ENCODE peak calls at places on chromosomes 5 and 9, in four cellular contexts. T is CD8-positive, alpha-beta memory T cell; L is psoas muscle; Q is lung. K is an unnamed sample. For H3K36me3, the result is how much of the 10 kb centered on the place peaks cover.

GRCh38 chr9:96376926-96377874 is 6.3 kb downstream of the SLC35D2 start:
- DNase-seq in T (no peak), L (no peak), Q (peak), K (no peak)

GRCh38 chr9:127204771-127205470 is 59.7 kb upstream of the GARNL3 start:
- DNase-seq in T (no peak), L (peak), Q (no peak), K (no peak)

GRCh38 chr9:137725598-137725997 is 106.8 kb downstream of the EHMT1 start:
- DNase-seq in L (no peak), Q (no peak), T (no peak), K (no peak)

GRCh38 chr9:126833710-126834345 is 26.6 kb upstream of the ZBTB34 start:
- DNase-seq in T (no peak), L (no peak), Q (no peak), K (no peak)

GRCh38 chr9:28073278-28073677 is 500.0 kb upstream of the C9orf72 start:
- DNase-seq in Q (no peak), L (no peak), T (no peak), K (no peak)

GRCh38 chr9:93577940-93578682 is 1.7 kb downstream of the PHF2 start:
- DNase-seq in T (no peak), Q (no peak), L (no peak), K (no peak)

GRCh38 chr9:116151966-116152381 is 1.6 kb upstream of the PAPPA start:
- DNase-seq in L (no peak), Q (no peak), T (no peak), K (no peak)

GRCh38 chr9:97491216-97491999 is 10.1 kb upstream of the TMOD1 start:
- DNase-seq in Q (no peak), L (no peak), T (no peak), K (no peak)

GRCh38 chr5:58411372-58411771 is 48.5 kb downstream of the PLK2 start:
- DNase-seq in L (no peak), T (no peak), Q (no peak), K (no peak)

GRCh38 chr9:108535526-108535925 is 320.3 kb downstream of the ACTL7B start:
- DNase-seq in L (no peak), Q (no peak), T (no peak), K (no peak)

GRCh38 chr5:122124766-122125165 is 4.6 kb upstream of the ZNF474 start:
- DNase-seq in L (no peak), T (no peak), Q (no peak), K (no peak)

GRCh38 chr5:141910271-141910673 is 13.4 kb upstream of the DELE1 start:
- DNase-seq in T (no peak), L (no peak), Q (no peak), K (no peak)

GRCh38 chr9:133121200-133122166 is at the start of gene RALGDS:
- DNase-seq in T (peak), L (peak), Q (peak), K (peak)

GRCh38 chr5:135393691-135394090 is 5.3 kb downstream of the MACROH2A1 start:
- DNase-seq in T (no peak), Q (no peak), L (no peak), K (no peak)

GRCh38 chr5:132070460-132071337 is 2.9 kb upstream of the CSF2 start:
- DNase-seq in T (no peak), Q (no peak), L (peak), K (no peak)

GRCh38 chr5:39716532-39716971 is 291.8 kb upstream of the DAB2 start:
- DNase-seq in T (peak), Q (no peak), L (no peak), K (peak)

GRCh38 chr9:21677834-21678233 is 124.6 kb upstream of the MTAP start:
- DNase-seq in T (no peak), Q (no peak), L (no peak), K (no peak)

GRCh38 chr5:107485184-107485583 is 185.6 kb downstream of the EFNA5 start:
- DNase-seq in L (no peak), Q (no peak), T (no peak), K (no peak)

GRCh38 chr9:93026640-93027039 is 31.9 kb upstream of the SUSD3 start:
- DNase-seq in L (no peak), Q (no peak), T (no peak), K (no peak)

GRCh38 chr5:17339841-17340240 is 122.4 kb downstream of the BASP1 start:
- DNase-seq in L (no peak), T (no peak), Q (no peak), K (no peak)

GRCh38 chr5:131379723-131380122 is 115.9 kb downstream of the CDC42SE2 start:
- DNase-seq in L (no peak), Q (no peak), T (peak), K (peak)

GRCh38 chr5:66959668-66960067 is 236.9 kb downstream of the CD180 start:
- DNase-seq in L (no peak), Q (no peak), T (no peak), K (no peak)

GRCh38 chr9:134488251-134488900 is 153.2 kb upstream of the COL5A1 start:
- DNase-seq in Q (no peak), L (no peak), T (no peak), K (no peak)

GRCh38 chr5:9716838-9717281 is 86.7 kb upstream of the TAS2R1 start:
- DNase-seq in Q (no peak), T (no peak), L (no peak), K (no peak)

GRCh38 chr9:131817627-131818026 is 77.8 kb upstream of the RAPGEF1 start:
- DNase-seq in L (no peak), Q (no peak), T (no peak), K (no peak)

GRCh38 chr5:94754824-94755223 is 136.4 kb downstream of the SLF1 start:
- DNase-seq in L (no peak), T (no peak), Q (no peak), K (no peak)

GRCh38 chr5:138753794-138754698 is 821 bp downstream of the CTNNA1 start:
- DNase-seq in Q (peak), T (no peak), L (peak), K (no peak)

GRCh38 chr5:43038523-43038989 is 1.6 kb downstream of the ANXA2R start:
- DNase-seq in Q (no peak), L (no peak), T (peak), K (peak)

GRCh38 chr9:105191508-105192118 is 52.8 kb upstream of the SLC44A1 start:
- DNase-seq in L (no peak), Q (peak), T (no peak), K (no peak)

GRCh38 chr9:35935261-35935660 is 22.7 kb downstream of the OR2S2 start:
- DNase-seq in T (no peak), Q (no peak), L (no peak), K (no peak)

GRCh38 chr5:145847499-145848497 is 12.7 kb upstream of the PRELID2 start:
- DNase-seq in T (no peak), L (no peak), Q (no peak), K (no peak)

GRCh38 chr9:97636903-97637302 is 3.3 kb downstream of the NCBP1 start:
- DNase-seq in L (no peak), T (no peak), Q (no peak), K (no peak)

GRCh38 chr9:127444283-127444920 is 6.8 kb downstream of the RPL12 start:
- DNase-seq in T (no peak), Q (no peak), L (no peak), K (no peak)

GRCh38 chr5:2740051-2740848 is 11.2 kb downstream of the IRX2 start:
- DNase-seq in T (no peak), Q (no peak), L (no peak), K (no peak)

GRCh38 chr5:60687927-60688720 is 11.8 kb downstream of the DEPDC1B start:
- DNase-seq in Q (no peak), L (no peak), T (no peak), K (no peak)

GRCh38 chr5:142827934-142828576 is 57.9 kb downstream of the ARHGAP26 start:
- DNase-seq in Q (no peak), L (no peak), T (no peak), K (no peak)

GRCh38 chr5:100902406-100903035 is 561 bp downstream of the ST8SIA4 start:
- DNase-seq in T (peak), Q (no peak), L (no peak), K (no peak)

GRCh38 chr9:129317179-129318011 is 139.3 kb upstream of the IER5L start:
- DNase-seq in Q (no peak), T (no peak), L (peak), K (no peak)

GRCh38 chr5:163596536-163596935 is 91.1 kb downstream of the MAT2B start:
- DNase-seq in T (no peak), L (no peak), Q (no peak), K (no peak)

DNA sequence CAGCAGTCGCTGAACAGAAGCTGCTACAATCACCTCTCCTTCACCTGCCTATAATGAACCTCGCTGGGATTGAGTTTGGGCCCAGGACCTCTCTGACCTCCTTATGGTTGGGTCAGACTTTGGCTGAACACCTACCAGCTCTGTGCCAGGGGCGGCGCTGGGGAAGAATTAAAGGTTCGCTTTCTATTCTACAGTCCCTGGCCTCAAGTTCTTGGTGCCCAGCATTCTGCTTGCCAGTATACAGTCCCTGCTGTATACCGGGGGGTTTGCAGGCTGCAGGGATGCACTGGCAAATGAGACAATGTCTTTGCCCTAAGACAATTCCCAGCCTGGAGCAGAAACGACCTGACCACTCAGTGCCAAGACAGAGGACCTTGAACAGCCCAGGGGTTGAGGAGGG is 930 bp upstream of the STRBP start:
- DNase-seq in Q (no peak), T (no peak), L (no peak), K (peak)
- H3K27ac ChIP-seq in Q (peak), T (peak), L (no peak), K (peak)

DNA sequence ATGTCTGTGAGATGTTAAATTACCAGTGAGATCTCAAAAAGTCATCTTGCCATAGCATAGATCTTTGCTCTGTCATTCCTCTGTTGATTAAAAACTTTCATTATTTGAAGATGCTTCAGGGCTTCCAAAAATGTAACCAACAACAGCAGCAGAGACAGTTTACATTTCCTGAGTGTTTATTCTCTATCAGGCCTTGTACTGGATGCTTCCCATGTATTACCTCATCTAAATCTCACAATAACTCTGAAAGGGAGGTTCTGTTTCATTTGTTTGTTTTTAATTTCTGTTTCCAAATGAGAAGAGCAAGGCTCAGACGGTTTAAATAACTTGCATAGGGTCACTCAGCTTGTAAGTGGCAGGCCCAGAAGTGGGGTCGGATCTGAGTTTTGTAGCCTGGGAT is 45.2 kb downstream of the MRRF start:
- DNase-seq in L (no peak), T (no peak), Q (no peak), K (no peak)
- H3K36me3 ChIP-seq in L (under half), T (under half), Q (under half), K (under half)

DNA sequence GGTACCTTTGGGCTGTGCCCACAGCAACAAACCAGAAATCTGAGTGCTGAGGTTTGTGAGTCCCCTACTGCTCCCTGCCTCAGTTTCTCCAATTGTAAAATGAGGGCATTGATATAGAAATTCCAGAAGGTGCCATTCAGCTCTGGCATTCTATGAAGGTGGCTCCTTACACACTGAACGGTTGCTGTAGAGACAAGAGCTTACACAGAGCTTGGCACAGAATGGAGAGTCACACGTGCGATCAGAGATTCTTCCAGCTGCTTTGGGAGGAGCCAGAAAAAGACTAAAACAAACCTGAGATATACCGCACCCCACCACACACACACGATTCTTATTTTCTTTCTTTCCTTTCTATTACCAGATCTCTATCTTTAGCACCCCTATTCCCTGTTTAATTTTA is 122.7 kb downstream of the SLIT3 start:
- DNase-seq in L (no peak), Q (no peak), T (no peak), K (no peak)
- H3K27ac ChIP-seq in L (no peak), Q (no peak), T (no peak), K (no peak)

GRCh38 chr5:174614500-174615135 is 109.8 kb upstream of the MSX2 start:
- DNase-seq in Q (no peak), L (no peak), T (no peak), K (no peak)

GRCh38 chr5:174617285-174617684 is 107.1 kb upstream of the MSX2 start:
- DNase-seq in T (no peak), Q (no peak), L (no peak), K (no peak)

GRCh38 chr5:174618589-174618988 is 105.8 kb upstream of the MSX2 start:
- DNase-seq in Q (no peak), T (no peak), L (no peak), K (no peak)

GRCh38 chr5:174617910-174618309 is 106.5 kb upstream of the MSX2 start:
- DNase-seq in Q (no peak), T (no peak), L (no peak), K (no peak)

GRCh38 chr5:174615986-174616500 is 108.3 kb upstream of the MSX2 start:
- DNase-seq in Q (no peak), L (no peak), T (no peak), K (no peak)
- H3K36me3 ChIP-seq in Q (under half), L (under half), T (under half), K (under half)

GRCh38 chr9:95021166-95021886 is 294.8 kb downstream of the AOPEP start:
- DNase-seq in L (no peak), Q (no peak), T (no peak), K (no peak)

GRCh38 chr9:95027914-95028854 is 289.3 kb downstream of the FANCC start:
- DNase-seq in T (no peak), L (no peak), Q (no peak), K (no peak)

GRCh38 chr9:95023217-95024003 is 294.1 kb downstream of the FANCC start:
- DNase-seq in Q (no peak), L (peak), T (no peak), K (no peak)

GRCh38 chr9:95025213-95026170 is 292.0 kb downstream of the FANCC start:
- DNase-seq in T (no peak), L (peak), Q (peak), K (no peak)

DNA sequence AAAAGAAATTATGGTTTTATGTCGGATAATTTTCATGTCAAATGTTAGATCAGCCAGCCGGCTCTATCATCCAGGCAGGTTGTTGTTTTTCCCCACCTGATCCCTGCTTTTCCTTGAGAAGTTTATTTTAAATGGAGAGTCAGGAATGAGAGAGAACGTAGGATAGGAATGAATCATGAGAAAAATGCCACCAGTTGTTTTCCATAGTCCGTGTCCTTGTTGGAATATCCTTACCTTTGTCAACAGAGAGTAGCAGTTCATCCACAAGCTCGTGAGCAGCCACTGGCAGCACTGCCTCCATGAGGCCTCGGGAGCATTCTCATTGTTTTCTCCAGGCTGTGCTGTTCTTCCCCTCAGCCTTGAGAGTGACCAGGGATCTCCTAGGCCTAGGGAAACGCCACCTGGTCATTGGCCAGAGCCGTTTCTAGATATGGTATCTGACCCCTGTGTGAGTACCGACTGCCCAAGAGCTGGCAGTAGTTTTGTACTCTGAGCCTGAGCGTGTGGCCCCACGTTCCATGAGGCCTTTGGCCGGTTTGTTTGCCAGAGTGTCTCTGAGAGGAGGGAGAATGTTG is 293.3 kb downstream of the FANCC start:
- DNase-seq in L (peak), T (no peak), Q (no peak), K (no peak)
- H3K27ac ChIP-seq in L (peak), T (no peak), Q (peak), K (no peak)

K was measured in CD4-positive, alpha-beta memory T cell.